ENCODE peak calls at places on chromosomes 13 and 19, in four cellular contexts. U, Z, W and X are unnamed samples.

GRCh38 chr19:2661615-2662014 is 40.9 kb downstream of the GNG7 start:
- DNase-seq in U (no peak), Z (no peak), W (no peak), X (no peak)

GRCh38 chr13:106352850-106353249 is 182.6 kb downstream of the EFNB2 start:
- DNase-seq in U (no peak), Z (no peak), W (no peak), X (no peak)

GRCh38 chr13:71605744-71606143 is 261.3 kb downstream of the DACH1 start:
- DNase-seq in U (no peak), Z (no peak), W (no peak), X (no peak)

GRCh38 chr19:21202865-21203494 is 61.1 kb downstream of the ZNF431 start:
- DNase-seq in U (no peak), Z (no peak), W (no peak), X (no peak)

GRCh38 chr13:95247857-95248256 is 53.4 kb downstream of the ABCC4 start:
- DNase-seq in U (no peak), Z (no peak), W (no peak), X (no peak)

GRCh38 chr19:52941941-52942370 is 18.7 kb upstream of the ZNF888 start:
- DNase-seq in U (no peak), Z (peak), W (no peak), X (no peak)

GRCh38 chr19:15893498-15893897 is 4.4 kb downstream of the CYP4F2 start:
- DNase-seq in U (no peak), Z (no peak), W (no peak), X (no peak)

GRCh38 chr19:35518313-35518712 is 4.9 kb upstream of the DMKN start:
- DNase-seq in U (no peak), Z (no peak), W (no peak), X (no peak)

GRCh38 chr19:54310543-54310942 is 2.4 kb downstream of the LILRA5 start:
- DNase-seq in U (no peak), Z (no peak), W (no peak), X (no peak)

GRCh38 chr13:44921478-44921877 is 67.8 kb downstream of the NUFIP1 start:
- DNase-seq in U (no peak), Z (no peak), W (no peak), X (peak)

GRCh38 chr19:12757544-12758274 is 6.1 kb downstream of the BEST2 start:
- DNase-seq in U (peak), Z (peak), W (peak), X (peak)

GRCh38 chr19:11538232-11539036 is at the start of gene CNN1:
- DNase-seq in U (no peak), Z (peak), W (no peak), X (no peak)

GRCh38 chr13:110680852-110681251 is 25.1 kb downstream of the CARS2 start:
- DNase-seq in U (no peak), Z (no peak), W (no peak), X (no peak)

GRCh38 chr13:23344923-23345322 is 88.6 kb downstream of the SACS start:
- DNase-seq in U (no peak), Z (no peak), W (no peak), X (no peak)

GRCh38 chr19:11984986-11985385 is 20.1 kb downstream of the ZNF763 start:
- DNase-seq in U (no peak), Z (no peak), W (no peak), X (no peak)

GRCh38 chr19:10826236-10826635 is 9.8 kb downstream of the TMED1 start:
- DNase-seq in U (no peak), Z (no peak), W (no peak), X (no peak)

GRCh38 chr19:13281567-13282291 is 131.5 kb downstream of the IER2 start:
- DNase-seq in U (no peak), Z (no peak), W (no peak), X (no peak)

GRCh38 chr13:66329988-66330429 is 900.1 kb downstream of the PCDH9 start:
- DNase-seq in U (no peak), Z (no peak), W (no peak), X (no peak)

GRCh38 chr13:44231786-44232516 is 141.7 kb upstream of the SERP2 start:
- DNase-seq in U (no peak), Z (no peak), W (peak), X (no peak)

GRCh38 chr19:16614941-16615340 is 13.1 kb downstream of the MED26 start:
- DNase-seq in U (no peak), Z (no peak), W (no peak), X (no peak)

GRCh38 chr19:29040951-29041350 is 172.0 kb downstream of the UQCRFS1 start:
- DNase-seq in U (no peak), Z (no peak), W (no peak), X (no peak)

GRCh38 chr13:20360041-20360491 is 127.9 kb upstream of the GJB6 start:
- DNase-seq in U (no peak), Z (no peak), W (no peak), X (no peak)

GRCh38 chr13:26022538-26023292 is 29.1 kb downstream of the SHISA2 start:
- DNase-seq in U (no peak), Z (peak), W (peak), X (peak)

GRCh38 chr13:76329004-76329403 is 557.2 kb downstream of the KCTD12 start:
- DNase-seq in U (no peak), Z (no peak), W (no peak), X (no peak)

GRCh38 chr19:17306285-17306714 is 628 bp downstream of the MRPL34 start:
- DNase-seq in U (no peak), Z (no peak), W (no peak), X (no peak)

GRCh38 chr13:109427148-109427547 is 359.2 kb downstream of the IRS2 start:
- DNase-seq in U (no peak), Z (no peak), W (no peak), X (no peak)

DNA sequence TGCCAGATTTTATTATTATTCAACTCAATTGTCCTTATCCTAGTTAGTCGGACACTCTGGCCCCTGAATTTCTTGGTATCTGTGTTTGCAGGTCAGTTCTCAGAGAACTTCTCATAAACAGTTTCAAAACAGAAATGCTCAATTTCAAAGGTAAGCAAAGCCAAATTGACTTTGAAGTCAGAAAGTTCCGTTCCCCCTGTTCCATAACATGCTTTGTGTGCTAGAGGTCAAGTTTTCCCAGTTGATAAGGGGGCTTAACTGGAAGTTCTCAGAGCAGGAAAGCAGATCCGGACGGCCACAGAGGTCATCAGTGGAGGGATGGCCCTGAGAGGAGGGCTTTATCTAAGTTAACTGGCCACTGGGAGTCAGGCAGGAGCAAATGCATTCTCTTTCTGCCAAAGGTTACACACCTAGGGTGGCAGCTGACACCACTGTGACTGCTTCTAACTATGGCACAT is 417.2 kb downstream of the COG6 start:
- DNase-seq in U (no peak), Z (no peak), W (no peak), X (no peak)
- TF ChIP-seq CTCF in U (no peak), Z (no peak), W (no peak), X (no peak)

GRCh38 chr19:39499932-39500331 is 1.2 kb downstream of the DLL3 start:
- DNase-seq in U (no peak), Z (no peak), W (no peak), X (no peak)

GRCh38 chr19:39501340-39501739 is 2.6 kb downstream of the DLL3 start:
- DNase-seq in U (no peak), Z (no peak), W (no peak), X (no peak)

GRCh38 chr19:39499082-39499642 is 415 bp downstream of the DLL3 start:
- DNase-seq in U (no peak), Z (no peak), W (no peak), X (no peak)

GRCh38 chr19:39500543-39500942 is 1.8 kb downstream of the DLL3 start:
- DNase-seq in U (no peak), Z (no peak), W (no peak), X (no peak)

GRCh38 chr19:39502640-39503417 is 4.1 kb downstream of the DLL3 start:
- DNase-seq in U (peak), Z (peak), W (peak), X (no peak)
- TF ChIP-seq CTCF in U (peak), Z (peak), W (peak), X (peak)

DNA sequence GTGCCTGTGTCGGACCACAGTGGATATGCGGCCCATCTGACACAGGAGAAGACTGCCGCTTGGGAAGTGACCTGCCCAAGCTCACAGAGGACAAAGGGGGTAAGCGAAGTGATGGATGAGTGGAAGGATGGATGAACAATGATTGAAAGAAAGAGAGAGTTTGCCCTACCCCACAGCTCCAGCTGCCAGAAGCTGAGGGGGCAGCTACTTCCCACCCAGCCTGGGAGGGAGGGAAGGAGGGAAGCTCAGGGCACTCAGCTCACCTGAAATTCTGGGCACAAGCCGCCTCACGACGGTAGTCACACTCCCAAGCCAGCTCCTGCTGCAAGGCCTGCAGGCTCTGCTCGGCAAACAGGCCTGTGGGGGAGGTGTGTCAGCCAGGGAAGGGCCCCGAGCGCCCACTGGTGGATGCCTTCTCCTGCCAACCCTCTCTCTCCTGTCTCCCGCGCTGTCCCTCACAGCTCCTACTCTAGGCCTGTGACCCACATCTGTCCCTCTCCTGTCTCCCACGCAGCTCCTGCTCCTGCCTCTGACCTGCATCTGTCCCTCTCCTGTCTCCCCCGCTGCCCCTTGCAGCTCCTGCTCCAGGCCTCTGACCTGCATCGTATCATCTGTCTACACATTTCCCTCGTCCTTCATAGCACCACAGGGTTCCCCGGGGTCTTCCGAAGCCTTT is 12.0 kb upstream of the NUMBL start:
- DNase-seq in U (peak), Z (peak), W (no peak), X (no peak)
- TF ChIP-seq CTCF in U (peak), Z (peak), W (no peak), X (peak)

DNA sequence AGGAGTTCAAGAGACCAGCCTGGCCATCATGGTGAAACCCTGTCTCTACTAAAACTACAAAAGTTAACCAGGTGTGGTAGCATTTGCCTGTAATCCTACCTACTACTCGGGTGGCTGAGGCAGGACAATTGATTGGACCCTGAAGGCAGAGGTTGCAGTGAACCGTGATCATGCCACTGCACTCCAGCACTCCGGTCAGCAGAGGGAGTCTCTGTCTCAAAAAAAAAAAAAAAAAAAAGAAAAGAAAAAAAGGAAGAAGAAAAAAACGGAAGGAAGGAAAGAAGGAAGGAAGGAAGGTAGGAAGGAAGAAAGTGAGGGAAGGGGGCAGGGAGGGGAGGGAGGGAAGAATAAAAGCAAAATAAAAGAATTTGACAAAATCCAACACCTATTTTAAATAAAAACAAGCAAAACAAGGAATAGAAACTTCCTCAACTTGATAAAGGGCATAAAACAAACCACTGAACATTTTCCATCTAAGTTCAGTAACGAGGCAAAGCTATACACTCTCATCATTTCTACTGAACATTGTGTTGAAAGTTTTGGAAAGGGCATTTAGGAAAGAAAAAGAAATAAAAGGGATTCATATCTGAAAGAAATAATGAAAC is 411.6 kb upstream of the SLITRK5 start:
- DNase-seq in U (no peak), Z (no peak), W (no peak), X (no peak)
- TF ChIP-seq CTCF in U (peak), Z (no peak), W (no peak), X (peak)

DNA sequence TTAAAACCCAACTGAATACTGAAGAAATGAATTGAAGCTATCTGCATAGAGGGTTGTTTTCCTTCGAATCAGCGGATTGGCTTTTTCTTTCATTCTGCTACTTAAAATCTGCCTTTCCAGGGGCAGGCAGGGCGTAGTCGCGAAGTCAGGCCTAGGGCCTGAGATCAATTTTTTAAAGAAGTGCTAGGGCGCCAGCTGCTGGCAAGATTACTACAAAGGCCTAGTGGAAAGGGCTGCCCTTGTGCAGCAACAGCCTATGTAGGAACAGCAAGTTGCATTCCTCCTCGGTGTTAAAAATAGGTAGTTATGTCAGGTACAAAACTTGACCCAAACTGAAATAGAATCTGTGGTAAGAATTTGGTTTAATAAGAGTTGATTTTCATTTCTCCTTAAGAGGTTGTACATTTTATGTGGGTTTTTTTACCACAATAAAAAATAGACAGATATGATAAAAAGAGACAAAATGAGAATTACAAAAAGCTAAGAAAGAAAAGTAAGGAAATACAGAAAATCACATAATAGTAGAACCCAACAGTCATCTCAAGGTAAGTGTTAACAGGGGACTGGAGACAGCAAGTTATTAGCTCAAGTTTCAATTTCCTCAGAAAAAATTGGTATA is 9.5 kb upstream of the URAD start:
- DNase-seq in U (no peak), Z (peak), W (no peak), X (no peak)
- TF ChIP-seq CTCF in U (peak), Z (peak), W (no peak), X (peak)

GRCh38 chr19:56071151-56071550 is 49.9 kb downstream of the ZNF787 start:
- DNase-seq in U (no peak), Z (no peak), W (no peak), X (no peak)
- TF ChIP-seq CTCF in U (peak), Z (no peak), W (no peak), X (no peak)

DNA sequence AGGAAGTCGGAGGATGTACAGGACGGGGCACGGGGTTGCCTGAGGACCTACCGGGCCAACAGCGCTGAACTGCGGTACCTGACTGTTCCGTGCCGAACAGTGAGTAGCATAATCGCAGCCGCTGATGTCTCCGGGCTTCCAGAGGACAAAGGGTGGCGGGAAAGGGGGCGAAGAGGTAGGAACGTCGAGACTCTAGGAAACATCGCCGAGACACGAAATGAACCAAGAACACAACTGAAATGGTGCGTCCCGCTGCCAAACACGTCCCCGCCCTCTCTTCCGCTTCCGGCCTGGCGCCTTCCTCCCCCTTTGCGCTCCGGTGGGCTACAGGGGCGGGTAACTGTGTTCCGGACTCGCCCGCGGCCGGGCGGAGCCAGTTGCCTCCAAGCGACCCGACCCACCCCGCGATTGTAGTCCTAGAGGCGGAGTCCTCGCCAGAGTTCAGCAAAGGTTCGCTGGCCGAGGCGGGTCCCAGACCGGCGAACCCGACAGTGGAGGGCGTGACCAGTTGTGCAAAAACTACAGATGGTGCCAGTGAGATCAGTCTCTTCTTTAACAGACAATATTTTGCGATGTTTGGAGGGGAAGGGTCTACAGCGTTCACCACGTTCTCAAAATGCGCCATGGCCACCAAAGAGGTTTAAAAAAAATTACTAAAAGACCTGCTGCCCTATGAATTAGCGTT is at the start of gene MRPS31:
- DNase-seq in U (peak), Z (peak), W (peak), X (peak)
- TF ChIP-seq CTCF in U (peak), Z (no peak), W (no peak), X (no peak)

DNA sequence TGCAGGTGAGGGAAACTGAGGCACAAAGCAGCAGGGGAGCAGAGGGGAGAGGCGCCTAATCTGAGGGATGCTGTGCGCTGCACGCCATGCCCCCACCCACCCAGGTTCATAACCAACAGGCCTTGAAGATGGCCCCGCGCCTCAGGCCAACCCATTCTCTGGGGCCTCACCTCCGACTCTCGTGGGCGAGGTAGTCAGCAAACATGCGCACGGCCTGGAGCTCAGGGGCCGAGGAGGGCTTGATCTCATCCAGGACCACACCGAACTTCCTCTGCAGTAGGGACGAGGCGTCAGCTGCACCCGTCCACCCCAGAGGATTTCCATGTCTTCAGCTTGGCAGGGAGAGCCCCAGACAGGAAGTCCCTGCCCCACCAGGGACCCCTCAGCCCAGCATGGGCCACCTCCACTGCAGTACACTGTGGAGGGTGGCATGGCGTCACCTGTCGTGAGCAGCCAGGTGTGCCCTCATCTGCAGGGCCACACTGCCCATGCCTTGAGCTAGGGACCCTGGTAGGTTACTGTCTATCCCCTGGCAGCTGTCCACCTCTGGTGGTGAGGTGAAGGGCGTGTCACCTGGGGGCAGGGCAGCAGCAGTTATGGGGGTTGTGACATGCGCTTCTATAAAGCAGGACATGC is 8.3 kb downstream of the COPE start:
- DNase-seq in U (no peak), Z (no peak), W (no peak), X (no peak)
- TF ChIP-seq CTCF in U (no peak), Z (no peak), W (no peak), X (no peak)

GRCh38 chr19:58475714-58476497 is at the start of gene ZNF446:
- DNase-seq in U (peak), Z (peak), W (peak), X (peak)
- TF ChIP-seq CTCF in U (no peak), Z (no peak), W (no peak), X (no peak)

GRCh38 chr13:78319101-78319627 is 284.2 kb downstream of the POU4F1 start:
- DNase-seq in U (no peak), Z (no peak), W (no peak), X (no peak)

DNA sequence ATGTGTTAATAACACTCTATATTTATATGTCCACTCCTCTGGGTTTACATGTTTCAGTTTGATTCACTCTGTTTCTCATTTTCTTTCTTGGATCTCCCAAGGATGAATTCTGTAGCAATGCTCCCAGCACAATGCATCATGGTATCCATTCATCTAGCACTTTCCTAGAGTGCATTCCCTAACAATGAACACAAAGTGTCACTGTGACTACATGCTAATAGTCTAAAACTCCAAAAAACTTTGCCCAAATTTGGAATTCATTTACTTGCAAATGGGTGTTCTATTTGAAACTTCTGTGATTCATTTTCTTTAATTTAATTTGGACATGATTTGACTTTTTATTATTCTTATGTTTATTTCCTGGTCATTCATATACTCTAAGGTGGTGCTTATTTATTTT is 286.3 kb downstream of the POU4F1 start:
- DNase-seq in U (no peak), Z (no peak), W (no peak), X (no peak)
- TF ChIP-seq CTCF in U (peak), Z (peak), W (no peak), X (peak)